ENCODE peak calls at places on chromosomes 5 and 9, in five cellular contexts. B is heart left ventricle, P is uterus, W is left ventricle myocardium inferior, F is MM.1S. I is an unnamed sample.

GRCh38 chr9:114156658-114157421 is 1.5 kb downstream of the COL27A1 start:
- DNase-seq in P (peak; percentile 80), B (peak; percentile 55), W (peak; percentile 62), F (no peak), I (peak; percentile 81)

GRCh38 chr9:112447283-112447761 is 39.3 kb upstream of the KIAA1958 start:
- DNase-seq in F (peak; percentile 83), B (no peak), P (peak; percentile 21), W (no peak), I (no peak)

GRCh38 chr9:127112683-127113539 is 9.5 kb downstream of the ANGPTL2 start:
- DNase-seq in F (no peak), W (no peak), B (no peak), P (no peak), I (no peak)

GRCh38 chr5:74233571-74233970 is 407.0 kb downstream of the ENC1 start:
- DNase-seq in B (no peak), P (no peak), W (no peak), F (no peak), I (no peak)

GRCh38 chr5:135544666-135545045 is 8.9 kb upstream of the NEUROG1 start:
- DNase-seq in W (no peak), B (no peak), P (no peak), F (no peak), I (peak; percentile 63)

GRCh38 chr9:4464911-4465513 is 25.3 kb upstream of the SLC1A1 start:
- DNase-seq in P (no peak), B (no peak), F (no peak), W (no peak), I (no peak)

GRCh38 chr5:103119067-103119764 is 722 bp downstream of the GIN1 start:
- DNase-seq in F (peak; percentile 37), B (no peak), P (no peak), W (no peak), I (no peak)

GRCh38 chr9:37859043-37859442 is 44.9 kb downstream of the SLC25A51 start:
- DNase-seq in W (no peak), F (no peak), P (no peak), B (no peak), I (no peak)

GRCh38 chr5:119293202-119293829 is 62.5 kb upstream of the TNFAIP8 start:
- DNase-seq in F (no peak), P (no peak), B (no peak), W (no peak), I (no peak)

GRCh38 chr5:77102549-77102948 is 15.5 kb upstream of the ZBED3 start:
- DNase-seq in P (no peak), B (no peak), F (no peak), W (no peak), I (no peak)

GRCh38 chr5:73322453-73323076 is 126.0 kb downstream of the FOXD1 start:
- DNase-seq in W (no peak), F (no peak), B (no peak), P (no peak), I (no peak)

GRCh38 chr9:108033976-108034964 is 544.7 kb upstream of the KLF4 start:
- DNase-seq in W (no peak), B (no peak), F (no peak), P (peak; percentile 84), I (no peak)

GRCh38 chr5:153835891-153836515 is 202.7 kb downstream of the FAM114A2 start:
- DNase-seq in W (no peak), B (no peak), P (no peak), F (no peak), I (no peak)

GRCh38 chr5:153813871-153814270 is 224.8 kb downstream of the FAM114A2 start:
- DNase-seq in W (no peak), F (no peak), P (no peak), B (no peak), I (no peak)

DNA sequence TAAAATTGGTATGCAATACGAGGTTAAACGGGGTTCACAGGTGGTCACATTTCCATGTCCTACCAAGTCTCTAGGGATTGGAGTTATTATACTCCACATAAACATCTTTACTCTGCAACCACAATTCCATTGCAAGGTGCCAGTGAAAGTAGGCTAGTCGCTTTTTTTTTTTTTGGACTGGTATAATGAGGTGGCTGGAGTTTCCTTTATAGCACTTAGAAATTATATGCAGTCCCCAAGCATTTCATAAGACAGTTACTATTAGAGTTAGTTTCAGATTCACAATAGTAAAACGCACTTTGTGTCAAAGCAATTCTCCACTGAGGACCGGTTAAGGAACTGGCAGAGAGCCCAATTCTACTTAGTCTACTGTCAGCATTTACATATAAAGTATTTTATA is 1.4 kb downstream of the MEF2C start:
- DNase-seq in W (no peak), F (peak; percentile 78), B (peak; percentile 37), P (no peak), I (no peak)
- H3K27ac ChIP-seq in W (peak overlapping the region; percentile 94), F (peak overlapping the region; percentile 96), B (peak overlapping the region; percentile 92), P (peak overlapping the region; percentile 93), I (no peak overlapping the region)

GRCh38 chr5:123090641-123091257 is 1.7 kb downstream of the PRDM6 start:
- DNase-seq in F (no peak), W (no peak), B (no peak), P (no peak), I (peak; percentile 82)
- H3K4me3 ChIP-seq in F (no peak overlapping the region), W (peak overlapping the region; percentile 77), B (peak overlapping the region; percentile 58), P (peak overlapping the region; percentile 35), I (peak overlapping the region; percentile 81)

GRCh38 chr9:125886365-125886764 is 139.2 kb downstream of the PBX3 start:
- DNase-seq in P (no peak), B (no peak), W (no peak), F (no peak), I (no peak)
- H3K4me1 ChIP-seq in P (no peaks in the 10 kb centered on the region), B (peaks cover 39% of the 10 kb centered on the region), W (peaks cover 68% of the 10 kb centered on the region), F (peaks cover 13% of the 10 kb centered on the region), I (peaks cover 13% of the 10 kb centered on the region)

GRCh38 chr9:99103909-99104458 is 929 bp upstream of the TGFBR1 start:
- DNase-seq in W (peak; percentile 15), P (peak; percentile 45), B (peak; percentile 39), F (no peak), I (no peak)
- H3K27ac ChIP-seq in W (peak overlapping the region; percentile 91), P (peak overlapping the region; percentile 94), B (peak overlapping the region; percentile 90), F (no peak overlapping the region), I (no peak overlapping the region)

GRCh38 chr5:42655982-42656660 is 100.5 kb upstream of the CCDC152 start:
- DNase-seq in P (no peak), F (no peak), B (no peak), W (no peak), I (no peak)
- H3K4me3 ChIP-seq in P (no peak overlapping the region), F (no peak overlapping the region), B (peak overlapping the region; percentile 28), W (peak overlapping the region; percentile 32), I (no peak overlapping the region)